ENCODE peak calls at places on chromosome 13, in four cellular contexts. W, E, M and A are unnamed samples.

GRCh38 chr13:24272452-24273161 is 36.8 kb upstream of the C1QTNF9 start:
- DNase-seq in W (no peak), E (no peak), M (no peak), A (no peak)

GRCh38 chr13:101916758-101917474 is 464.4 kb downstream of the ITGBL1 start:
- DNase-seq in W (no peak), E (no peak), M (no peak), A (no peak)

GRCh38 chr13:109383683-109384082 is 402.7 kb downstream of the IRS2 start:
- DNase-seq in W (no peak), E (no peak), M (no peak), A (peak)

GRCh38 chr13:28574617-28575142 is 79.8 kb upstream of the FLT1 start:
- DNase-seq in W (no peak), E (no peak), M (no peak), A (peak)

GRCh38 chr13:100392709-100393630 is 195.6 kb downstream of the GGACT start:
- DNase-seq in W (no peak), E (peak), M (peak), A (peak)

GRCh38 chr13:24071423-24072075 is 89.0 kb upstream of the SPATA13 start:
- DNase-seq in W (no peak), E (no peak), M (no peak), A (peak)

GRCh38 chr13:69094485-69094884 is 1013.1 kb upstream of the ATXN8OS start:
- DNase-seq in W (no peak), E (no peak), M (no peak), A (no peak)

GRCh38 chr13:107205318-107206112 is 637.6 kb upstream of the ARGLU1 start:
- DNase-seq in W (peak), E (peak), M (peak), A (peak)

GRCh38 chr13:21069561-21070004 is 8.2 kb upstream of the LATS2 start:
- DNase-seq in W (no peak), E (no peak), M (no peak), A (peak)

GRCh38 chr13:59356607-59357006 is 807.1 kb downstream of the DIAPH3 start:
- DNase-seq in W (no peak), E (no peak), M (no peak), A (no peak)

GRCh38 chr13:46903748-46904147 is 6.9 kb upstream of the HTR2A start:
- DNase-seq in W (no peak), E (no peak), M (no peak), A (no peak)

GRCh38 chr13:80574113-80574512 is 233.2 kb upstream of the SPRY2 start:
- DNase-seq in W (no peak), E (no peak), M (no peak), A (no peak)

GRCh38 chr13:31765441-31765840 is 26.1 kb downstream of the RXFP2 start:
- DNase-seq in W (no peak), E (no peak), M (no peak), A (no peak)

GRCh38 chr13:37899753-37900152 is 30.2 kb upstream of the TRPC4 start:
- DNase-seq in W (no peak), E (no peak), M (no peak), A (no peak)

GRCh38 chr13:38309397-38309796 is 40.3 kb upstream of the UFM1 start:
- DNase-seq in W (no peak), E (no peak), M (no peak), A (peak)

GRCh38 chr13:48570225-48570828 is 37.4 kb upstream of the RCBTB2 start:
- DNase-seq in W (no peak), E (no peak), M (no peak), A (no peak)

GRCh38 chr13:21668665-21669599 is 1.9 kb upstream of the FGF9 start:
- DNase-seq in W (peak), E (peak), M (peak), A (peak)

GRCh38 chr13:40564342-40564997 is 102.0 kb downstream of the FOXO1 start:
- DNase-seq in W (no peak), E (no peak), M (no peak), A (peak)

GRCh38 chr13:26964278-26965057 is 203.9 kb upstream of the GPR12 start:
- DNase-seq in W (no peak), E (no peak), M (no peak), A (peak)

GRCh38 chr13:101970339-101970738 is 431.5 kb downstream of the FGF14 start:
- DNase-seq in W (no peak), E (no peak), M (no peak), A (no peak)

GRCh38 chr13:91133941-91134772 is 213.3 kb upstream of the MIR17HG start:
- DNase-seq in W (no peak), E (peak), M (peak), A (peak)

GRCh38 chr13:101845501-101846012 is 393.1 kb downstream of the ITGBL1 start:
- DNase-seq in W (no peak), E (no peak), M (no peak), A (peak)

GRCh38 chr13:67763316-67763715 is 533.2 kb upstream of the PCDH9 start:
- DNase-seq in W (no peak), E (no peak), M (no peak), A (no peak)

GRCh38 chr13:106117035-106117434 is 418.4 kb downstream of the EFNB2 start:
- DNase-seq in W (no peak), E (no peak), M (no peak), A (peak)

GRCh38 chr13:71515639-71516038 is 351.4 kb downstream of the DACH1 start:
- DNase-seq in W (no peak), E (no peak), M (no peak), A (no peak)

GRCh38 chr13:75279834-75280369 is 202.1 kb downstream of the TBC1D4 start:
- DNase-seq in W (no peak), E (no peak), M (no peak), A (no peak)

GRCh38 chr13:103788061-103788652 is 721.9 kb upstream of the SLC10A2 start:
- DNase-seq in W (no peak), E (peak), M (no peak), A (no peak)

GRCh38 chr13:52356327-52356726 is 49.6 kb downstream of the THSD1 start:
- DNase-seq in W (no peak), E (no peak), M (no peak), A (no peak)

GRCh38 chr13:90049989-90050671 is 1297.4 kb upstream of the MIR17HG start:
- DNase-seq in W (no peak), E (no peak), M (no peak), A (no peak)

GRCh38 chr13:44050450-44051063 is 170.9 kb downstream of the LACC1 start:
- DNase-seq in W (no peak), E (no peak), M (no peak), A (peak)

GRCh38 chr13:101326710-101327109 is 89.6 kb downstream of the NALCN start:
- DNase-seq in W (no peak), E (no peak), M (no peak), A (no peak)

GRCh38 chr13:25756916-25757315 is 294.9 kb downstream of the SHISA2 start:
- DNase-seq in W (no peak), E (no peak), M (no peak), A (no peak)

GRCh38 chr13:66992183-66992582 is 238.0 kb downstream of the PCDH9 start:
- DNase-seq in W (no peak), E (no peak), M (no peak), A (no peak)

GRCh38 chr13:100634686-100635085 is 39.9 kb downstream of the TMTC4 start:
- DNase-seq in W (no peak), E (no peak), M (no peak), A (no peak)

GRCh38 chr13:29561918-29562317 is 33.6 kb downstream of the SLC7A1 start:
- DNase-seq in W (no peak), E (no peak), M (no peak), A (no peak)

GRCh38 chr13:74132768-74133656 is 1.2 kb downstream of the KLF12 start:
- DNase-seq in W (peak), E (peak), M (peak), A (no peak)

GRCh38 chr13:45472171-45472705 is 7.5 kb downstream of the COG3 start:
- DNase-seq in W (no peak), E (no peak), M (no peak), A (no peak)

GRCh38 chr13:80342541-80343371 is 1.8 kb upstream of the SPRY2 start:
- DNase-seq in W (peak), E (peak), M (peak), A (peak)

GRCh38 chr13:26220575-26220974 is 1.5 kb downstream of the RNF6 start:
- DNase-seq in W (no peak), E (no peak), M (no peak), A (peak)

GRCh38 chr13:99227909-99228688 is 27.4 kb downstream of the UBAC2 start:
- DNase-seq in W (no peak), E (no peak), M (no peak), A (peak)
- H2BK12ac ChIP-seq in W (no peak), E (no peak), M (no peak), A (no peak)

DNA sequence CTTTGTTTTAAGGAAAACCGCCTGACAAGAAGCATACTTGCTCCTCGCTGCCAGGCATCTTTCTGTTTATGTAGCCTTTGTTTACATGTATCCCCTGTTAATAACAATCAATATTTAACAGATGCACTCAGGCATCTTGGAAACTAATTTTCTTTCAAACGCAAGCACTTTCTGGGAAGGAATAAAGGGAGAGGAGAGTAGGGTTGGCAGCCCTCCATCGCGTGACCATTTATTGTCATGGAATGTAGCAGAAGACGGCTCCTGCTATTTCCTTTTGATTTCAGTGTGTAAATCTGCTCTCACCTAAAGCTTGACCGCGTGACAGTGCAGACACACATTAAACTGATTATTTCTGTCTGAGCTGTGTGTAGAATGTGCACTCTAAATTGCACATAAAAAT is 223.3 kb upstream of the MAB21L1 start:
- DNase-seq in W (no peak), E (no peak), M (no peak), A (no peak)
- H4K8ac ChIP-seq in W (no peak), E (no peak), M (no peak), A (no peak)

DNA sequence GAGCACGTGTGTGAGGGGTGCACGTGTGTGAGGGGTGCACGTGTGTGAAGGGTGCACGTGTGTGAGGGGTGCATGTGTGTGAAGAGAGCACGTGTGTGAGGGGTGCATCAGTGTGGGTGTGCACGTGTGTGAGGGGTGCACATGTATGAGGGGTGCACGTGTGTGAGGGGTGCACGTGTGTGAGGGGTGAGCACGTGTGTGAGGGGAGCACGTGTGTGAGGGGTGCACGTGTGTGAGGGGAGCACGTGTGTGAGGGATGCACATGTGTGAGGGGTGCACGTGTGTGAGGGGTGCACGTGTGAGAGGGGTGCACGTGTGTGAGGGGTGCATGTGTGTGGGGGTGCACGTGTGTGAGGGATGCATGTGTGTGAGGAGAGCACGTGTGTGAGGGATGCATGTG is 15.7 kb downstream of the RASA3 start:
- DNase-seq in W (no peak), E (no peak), M (no peak), A (no peak)
- H2BK12ac ChIP-seq in W (peak), E (no peak), M (peak), A (no peak)

DNA sequence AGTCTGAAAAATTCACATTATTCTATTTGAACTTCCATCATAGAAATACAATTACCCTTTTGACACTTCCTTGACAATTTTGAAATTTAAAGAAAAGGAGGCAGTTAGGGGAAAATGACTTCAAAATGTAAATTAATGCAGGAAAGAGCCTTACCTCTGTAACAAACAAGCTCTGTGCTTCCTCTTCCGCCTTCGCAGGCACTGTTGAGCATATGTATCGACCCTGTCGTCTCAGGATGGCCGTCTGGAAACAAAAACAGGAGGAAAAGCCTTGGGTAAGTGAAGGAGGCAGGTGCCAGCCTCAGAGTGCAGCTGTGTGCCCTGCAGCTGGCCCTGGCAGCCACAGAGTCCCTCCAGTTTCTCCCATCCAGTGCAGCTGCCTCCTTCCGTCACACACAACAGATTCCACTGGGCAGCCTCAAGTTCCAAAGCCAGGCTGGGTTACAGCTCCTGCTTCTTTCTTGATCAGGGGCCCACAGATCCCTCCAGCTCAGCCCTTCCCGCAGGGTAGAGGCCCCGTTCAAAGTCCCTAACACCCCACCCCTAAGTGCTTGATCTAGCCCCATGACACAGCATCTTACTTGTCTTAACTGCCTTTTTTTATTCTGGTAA is 47.7 kb downstream of the DOCK9 start:
- DNase-seq in W (no peak), E (no peak), M (no peak), A (no peak)
- H4K8ac ChIP-seq in W (peak), E (no peak), M (no peak), A (no peak)

GRCh38 chr13:94114166-94114565 is 365.3 kb downstream of the DCT start:
- DNase-seq in W (no peak), E (no peak), M (no peak), A (no peak)
- H2BK12ac ChIP-seq in W (no peak), E (no peak), M (no peak), A (no peak)

DNA sequence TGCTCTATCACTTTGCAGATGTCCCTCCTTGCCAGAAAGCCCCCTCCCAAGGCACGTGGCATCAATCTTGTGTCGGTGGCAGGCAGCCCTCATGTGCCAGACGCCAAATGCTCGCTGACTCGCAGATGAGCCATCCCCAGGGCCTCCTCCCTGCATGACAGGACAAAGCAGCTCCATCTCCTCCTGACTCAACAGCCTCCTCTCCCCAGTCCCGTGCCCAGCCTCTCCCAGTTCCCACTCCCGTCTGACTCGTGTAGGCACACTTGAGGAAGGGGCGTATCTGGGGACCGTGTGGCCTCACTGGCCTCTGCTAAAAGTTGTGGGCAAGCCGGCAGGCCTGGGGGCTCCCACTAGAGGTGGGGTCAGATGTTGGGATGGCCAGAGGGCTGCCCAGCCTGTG is 133.6 kb downstream of the STK24 start:
- DNase-seq in W (no peak), E (no peak), M (no peak), A (no peak)
- H4K8ac ChIP-seq in W (no peak), E (no peak), M (no peak), A (no peak)

DNA sequence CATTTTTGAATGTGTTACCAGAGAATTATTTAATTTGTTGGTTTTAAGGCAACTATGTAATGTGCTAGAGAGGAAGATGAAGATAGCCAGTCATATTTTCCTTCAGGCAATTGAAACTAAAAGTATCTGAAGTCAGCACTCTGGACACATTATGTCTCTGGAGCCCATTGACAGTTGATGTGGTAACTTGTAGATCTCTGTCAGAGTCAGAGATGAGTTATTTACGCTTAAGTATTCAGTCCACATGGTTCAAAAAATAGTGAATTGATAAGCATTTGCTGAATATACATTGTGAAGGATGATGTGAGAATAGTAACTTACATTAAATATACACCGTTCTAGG is 2.1 kb downstream of the ZMYM2 start:
- DNase-seq in W (no peak), E (no peak), M (no peak), A (peak)
- H2BK12ac ChIP-seq in W (no peak), E (no peak), M (no peak), A (no peak)

DNA sequence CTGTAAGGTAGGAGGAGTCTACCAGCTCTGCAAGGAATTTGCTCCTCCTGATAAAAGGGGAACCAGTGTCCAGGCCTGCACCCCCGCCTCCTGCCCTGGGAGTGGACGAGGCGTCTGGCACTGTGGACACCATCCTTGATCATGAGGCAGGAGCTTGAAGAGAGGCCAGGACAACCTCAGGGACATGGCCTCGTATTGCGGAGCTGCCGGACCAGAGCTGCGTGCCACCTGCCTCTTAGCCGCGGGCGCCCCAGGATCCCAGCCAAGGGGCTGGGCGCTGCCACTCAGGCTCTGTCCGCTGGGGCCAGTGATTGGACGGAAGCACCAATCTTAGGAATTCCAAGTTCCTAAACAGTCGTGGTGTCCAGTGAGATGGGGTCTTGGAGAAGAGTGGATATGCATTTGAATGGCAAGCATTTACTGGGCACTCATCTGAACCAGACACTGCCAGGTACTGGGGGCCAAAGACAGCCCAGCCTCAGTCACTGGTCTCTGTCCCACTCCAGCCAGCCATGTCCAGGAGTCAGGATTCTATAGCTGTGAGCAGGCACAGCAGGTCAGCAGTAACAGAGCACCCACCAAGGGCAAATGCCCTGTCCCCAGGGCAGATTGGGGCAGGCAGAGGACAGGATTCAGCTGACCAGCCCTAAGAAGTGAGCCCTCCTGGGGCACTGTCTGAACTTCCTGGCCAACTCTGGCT is 39.1 kb upstream of the ANKRD10 start:
- DNase-seq in W (peak), E (no peak), M (no peak), A (no peak)
- H4K8ac ChIP-seq in W (no peak), E (no peak), M (no peak), A (no peak)